ENCODE peak calls at places on chromosomes 4 and X, in four cellular contexts. One of them, this sample, is unnamed.

GRCh38 chrX:12327836-12328235 is 189.6 kb downstream of the FRMPD4 start:
- DNase-seq in AG09319: no peak
- DNase-seq in AG09309: no peak
- DNase-seq in bronchial epithelial cell: peak
- DNase-seq in this sample: no peak

GRCh38 chr4:797066-797465 is 28.9 kb downstream of the CPLX1 start:
- DNase-seq in bronchial epithelial cell: no peak
- DNase-seq in AG09309: no peak
- DNase-seq in AG09319: no peak
- DNase-seq in this sample: no peak

GRCh38 chrX:130902446-130902782 is 595 bp downstream of the ENOX2 start:
- DNase-seq in AG09319: no peak
- DNase-seq in bronchial epithelial cell: peak
- DNase-seq in AG09309: no peak
- DNase-seq in this sample: no peak

GRCh38 chr4:10056334-10057022 is 35.2 kb upstream of the SLC2A9 start:
- DNase-seq in bronchial epithelial cell: no peak
- DNase-seq in AG09309: no peak
- DNase-seq in AG09319: no peak
- DNase-seq in this sample: peak

GRCh38 chr4:105050896-105051295 is 95.8 kb upstream of the TET2 start:
- DNase-seq in bronchial epithelial cell: peak
- DNase-seq in AG09309: no peak
- DNase-seq in AG09319: no peak
- DNase-seq in this sample: peak

GRCh38 chrX:95762716-95763115 is 921.9 kb upstream of the DIAPH2 start:
- DNase-seq in bronchial epithelial cell: no peak
- DNase-seq in AG09319: no peak
- DNase-seq in AG09309: no peak
- DNase-seq in this sample: no peak

GRCh38 chrX:114581528-114582263 is 2.2 kb upstream of the HTR2C start:
- DNase-seq in AG09319: no peak
- DNase-seq in AG09309: no peak
- DNase-seq in bronchial epithelial cell: no peak
- DNase-seq in this sample: no peak

GRCh38 chrX:149248073-149248625 is 257.0 kb downstream of the IDS start:
- DNase-seq in AG09309: no peak
- DNase-seq in AG09319: no peak
- DNase-seq in bronchial epithelial cell: peak
- DNase-seq in this sample: no peak

GRCh38 chr4:112823631-112824030 is 186.7 kb downstream of the LARP7 start:
- DNase-seq in bronchial epithelial cell: no peak
- DNase-seq in AG09309: no peak
- DNase-seq in AG09319: no peak
- DNase-seq in this sample: no peak

GRCh38 chr4:81589191-81589720 is 117.5 kb upstream of the RASGEF1B start:
- DNase-seq in AG09319: no peak
- DNase-seq in bronchial epithelial cell: no peak
- DNase-seq in AG09309: no peak
- DNase-seq in this sample: no peak

GRCh38 chr4:105710678-105711077 is 2.1 kb downstream of the GSTCD start:
- DNase-seq in AG09309: no peak
- DNase-seq in bronchial epithelial cell: no peak
- DNase-seq in AG09319: no peak
- DNase-seq in this sample: no peak

GRCh38 chr4:41865981-41866798 is 69.0 kb upstream of the TMEM33 start:
- DNase-seq in AG09309: no peak
- DNase-seq in bronchial epithelial cell: no peak
- DNase-seq in AG09319: no peak
- DNase-seq in this sample: no peak

GRCh38 chrX:2311483-2311882 is 189.3 kb downstream of the DHRSX start:
- DNase-seq in AG09319: no peak
- DNase-seq in AG09309: no peak
- DNase-seq in bronchial epithelial cell: no peak
- DNase-seq in this sample: peak

GRCh38 chr4:139647952-139648351 is 17.7 kb upstream of the MGST2 start:
- DNase-seq in AG09309: no peak
- DNase-seq in AG09319: no peak
- DNase-seq in bronchial epithelial cell: no peak
- DNase-seq in this sample: no peak

GRCh38 chr4:183291070-183291469 is 29.0 kb downstream of the CLDN22 start:
- DNase-seq in AG09309: no peak
- DNase-seq in bronchial epithelial cell: no peak
- DNase-seq in AG09319: no peak
- DNase-seq in this sample: no peak

GRCh38 chr4:188779586-188779985 is 640.3 kb downstream of the TRIML1 start:
- DNase-seq in AG09319: no peak
- DNase-seq in bronchial epithelial cell: peak
- DNase-seq in AG09309: no peak
- DNase-seq in this sample: no peak

GRCh38 chrX:53714580-53715335 is 28.2 kb upstream of the HUWE1 start:
- DNase-seq in bronchial epithelial cell: peak
- DNase-seq in AG09319: no peak
- DNase-seq in AG09309: no peak
- DNase-seq in this sample: peak

GRCh38 chr4:42331914-42332368 is 65.3 kb upstream of the SHISA3 start:
- DNase-seq in bronchial epithelial cell: peak
- DNase-seq in AG09319: no peak
- DNase-seq in AG09309: no peak
- DNase-seq in this sample: peak

GRCh38 chrX:149286940-149287349 is 218.2 kb downstream of the IDS start:
- DNase-seq in AG09319: no peak
- DNase-seq in AG09309: no peak
- DNase-seq in bronchial epithelial cell: peak
- DNase-seq in this sample: peak

GRCh38 chrX:106726485-106727437 is at the start of gene RNF128:
- DNase-seq in AG09309: no peak
- DNase-seq in bronchial epithelial cell: peak
- DNase-seq in AG09319: no peak
- DNase-seq in this sample: peak

GRCh38 chrX:133570549-133570948 is 155.3 kb upstream of the GPC4 start:
- DNase-seq in bronchial epithelial cell: peak
- DNase-seq in AG09309: peak
- DNase-seq in AG09319: no peak
- DNase-seq in this sample: peak

GRCh38 chr4:682490-683172 is 6.3 kb downstream of the SLC49A3 start:
- DNase-seq in bronchial epithelial cell: no peak
- DNase-seq in AG09319: no peak
- DNase-seq in AG09309: no peak
- DNase-seq in this sample: no peak

GRCh38 chrX:149527705-149528104 is 13.1 kb upstream of the EOLA1 start:
- DNase-seq in AG09319: no peak
- DNase-seq in bronchial epithelial cell: peak
- DNase-seq in AG09309: no peak
- DNase-seq in this sample: no peak

GRCh38 chr4:17578482-17578891 is 1.5 kb downstream of the LAP3 start:
- DNase-seq in AG09319: no peak
- DNase-seq in bronchial epithelial cell: no peak
- DNase-seq in AG09309: no peak
- DNase-seq in this sample: no peak

GRCh38 chrX:50770702-50771101 is 43.3 kb downstream of the SHROOM4 start:
- DNase-seq in AG09319: no peak
- DNase-seq in AG09309: no peak
- DNase-seq in bronchial epithelial cell: peak
- DNase-seq in this sample: peak

GRCh38 chr4:123673971-123674370 is 277.4 kb downstream of the SPRY1 start:
- DNase-seq in AG09319: no peak
- DNase-seq in AG09309: no peak
- DNase-seq in bronchial epithelial cell: peak
- DNase-seq in this sample: peak

GRCh38 chr4:137467537-137467936 is 64.8 kb downstream of the PCDH18 start:
- DNase-seq in bronchial epithelial cell: no peak
- DNase-seq in AG09319: no peak
- DNase-seq in AG09309: no peak
- DNase-seq in this sample: no peak

GRCh38 chrX:49972313-49972712 is 49.9 kb downstream of the CLCN5 start:
- DNase-seq in AG09309: no peak
- DNase-seq in bronchial epithelial cell: no peak
- DNase-seq in AG09319: no peak
- DNase-seq in this sample: peak

GRCh38 chr4:92304073-92304472 is 307 bp downstream of the GRID2 start:
- DNase-seq in AG09319: no peak
- DNase-seq in AG09309: no peak
- DNase-seq in bronchial epithelial cell: no peak
- DNase-seq in this sample: no peak

GRCh38 chr4:176302283-176303275 is 17.2 kb upstream of the SPCS3 start:
- DNase-seq in bronchial epithelial cell: peak
- DNase-seq in AG09319: peak
- DNase-seq in AG09309: peak
- DNase-seq in this sample: peak

GRCh38 chr4:147944264-147944663 is 212.4 kb downstream of the ARHGAP10 start:
- DNase-seq in AG09319: no peak
- DNase-seq in bronchial epithelial cell: no peak
- DNase-seq in AG09309: no peak
- DNase-seq in this sample: no peak

GRCh38 chr4:88791274-88791673 is 93.6 kb upstream of the NAP1L5 start:
- DNase-seq in AG09309: no peak
- DNase-seq in bronchial epithelial cell: peak
- DNase-seq in AG09319: no peak
- DNase-seq in this sample: peak

GRCh38 chr4:162485486-162485885 is 321.7 kb upstream of the FSTL5 start:
- DNase-seq in AG09319: no peak
- DNase-seq in bronchial epithelial cell: peak
- DNase-seq in AG09309: no peak
- DNase-seq in this sample: peak

GRCh38 chr4:57401586-57401985 is 291.4 kb upstream of the IGFBP7 start:
- DNase-seq in AG09309: no peak
- DNase-seq in AG09319: no peak
- DNase-seq in bronchial epithelial cell: peak
- DNase-seq in this sample: no peak

GRCh38 chr4:140085062-140085622 is 68.8 kb downstream of the MAML3 start:
- DNase-seq in bronchial epithelial cell: no peak
- DNase-seq in AG09309: no peak
- DNase-seq in AG09319: no peak
- DNase-seq in this sample: no peak

GRCh38 chr4:89410687-89411086 is 103.1 kb upstream of the GPRIN3 start:
- DNase-seq in bronchial epithelial cell: peak
- DNase-seq in AG09319: peak
- DNase-seq in AG09309: peak
- DNase-seq in this sample: peak

GRCh38 chrX:149762696-149763614 is 10.9 kb upstream of the HSFX1 start:
- DNase-seq in AG09309: no peak
- DNase-seq in bronchial epithelial cell: no peak
- DNase-seq in AG09319: no peak
- DNase-seq in this sample: no peak

GRCh38 chr4:173073939-173074500 is 94.6 kb upstream of the GALNT7 start:
- DNase-seq in AG09319: no peak
- DNase-seq in bronchial epithelial cell: no peak
- DNase-seq in AG09309: no peak
- DNase-seq in this sample: no peak

GRCh38 chrX:48785525-48786214 is 720 bp upstream of the GATA1 start:
- DNase-seq in bronchial epithelial cell: no peak
- DNase-seq in AG09309: no peak
- DNase-seq in AG09319: no peak
- DNase-seq in this sample: no peak

GRCh38 chr4:15376594-15376993 is 51.2 kb upstream of the C1QTNF7 start:
- DNase-seq in bronchial epithelial cell: peak
- DNase-seq in AG09309: no peak
- DNase-seq in AG09319: no peak
- DNase-seq in this sample: peak

GRCh38 chrX:113059714-113060113 is 219.1 kb upstream of the AMOT start:
- DNase-seq in bronchial epithelial cell: peak
- DNase-seq in AG09319: peak
- DNase-seq in AG09309: no peak
- DNase-seq in this sample: peak
- TF ChIP-seq CTCF in bronchial epithelial cell: no peak
- TF ChIP-seq CTCF in AG09319: no peak
- TF ChIP-seq CTCF in AG09309: no peak
- TF ChIP-seq CTCF in this sample: no peak

GRCh38 chr4:143358923-143359694 is 22.4 kb downstream of the GAB1 start:
- DNase-seq in AG09319: no peak
- DNase-seq in AG09309: no peak
- DNase-seq in bronchial epithelial cell: peak
- DNase-seq in this sample: peak
- TF ChIP-seq CTCF in AG09319: no peak
- TF ChIP-seq CTCF in AG09309: no peak
- TF ChIP-seq CTCF in bronchial epithelial cell: no peak
- TF ChIP-seq CTCF in this sample: no peak

GRCh38 chrX:45749375-45749774 is 548.7 kb upstream of the DIPK2B start:
- DNase-seq in AG09309: no peak
- DNase-seq in AG09319: no peak
- DNase-seq in bronchial epithelial cell: no peak
- DNase-seq in this sample: no peak
- TF ChIP-seq CTCF in AG09309: peak
- TF ChIP-seq CTCF in AG09319: peak
- TF ChIP-seq CTCF in bronchial epithelial cell: peak
- TF ChIP-seq CTCF in this sample: peak

DNA sequence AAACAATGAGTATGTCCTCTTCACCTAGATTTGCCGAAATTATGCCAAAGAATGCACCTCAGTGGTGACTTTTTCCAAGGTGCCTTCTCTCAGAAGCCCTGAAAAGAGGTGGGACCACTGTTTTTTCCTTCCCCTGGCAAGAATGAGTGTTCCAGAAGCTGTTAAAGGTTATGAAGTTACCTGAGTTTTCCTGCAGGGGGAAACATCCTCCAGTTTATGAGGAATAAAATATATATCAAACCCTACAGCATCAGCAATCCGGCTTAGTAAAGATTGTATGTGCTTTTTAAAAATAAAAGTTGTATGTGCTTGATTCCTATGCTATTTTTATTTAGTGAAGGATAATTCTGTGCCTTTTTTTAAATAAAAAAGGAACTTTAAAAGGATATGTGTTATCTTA is 73.3 kb downstream of the RBM46 start:
- DNase-seq in bronchial epithelial cell: peak
- DNase-seq in AG09319: no peak
- DNase-seq in AG09309: no peak
- DNase-seq in this sample: no peak
- TF ChIP-seq CTCF in bronchial epithelial cell: peak
- TF ChIP-seq CTCF in AG09319: no peak
- TF ChIP-seq CTCF in AG09309: no peak
- TF ChIP-seq CTCF in this sample: peak

This sample was measured in astrocyte.